ENCODE peak calls at places on chromosomes 5 and 9, in ten cellular contexts. Q is NCI-H1105 treated with DMSO at 0.1 percent for 48 hours; C is AG20443; F is H9; N is RPMI7951; I is NCI-H1092 treated with DMSO at 0.1 percent for 48 hours; Z is midbrain; U is effector memory CD8-positive, alpha-beta T cell; S is NCI-H1694 treated with DMSO at 0.1 percent for 48 hours; B is right cardiac atrium. T is an unnamed sample.
A peak's percentile ranks its signal among the peaks of the same experiment; 100 is the strongest.

GRCh38 chr5:151745071-151745705 is 13.2 kb downstream of the ATOX1 start:
- DNase-seq in I (no peak), N (peak; percentile 96), C (peak; percentile 74), F (no peak), Q (no peak), Z (peak; percentile 89), S (no peak), U (peak; percentile 47), B (peak; percentile 61), T (no peak)

GRCh38 chr5:58040044-58040443 is 419.8 kb downstream of the PLK2 start:
- DNase-seq in Z (no peak), B (no peak), F (no peak), C (no peak), I (no peak), S (no peak), N (no peak), U (no peak), Q (no peak), T (no peak)

GRCh38 chr5:27815061-27815460 is 776.7 kb upstream of the CDH9 start:
- DNase-seq in B (no peak), C (no peak), Q (no peak), N (no peak), S (no peak), F (no peak), Z (no peak), U (no peak), I (no peak), T (no peak)

GRCh38 chr9:223167-223566 is 8.5 kb downstream of the DOCK8 start:
- DNase-seq in Q (no peak), I (no peak), U (no peak), F (no peak), S (no peak), B (no peak), C (no peak), Z (no peak), N (no peak), T (no peak)

GRCh38 chr5:143605403-143606005 is 202.0 kb upstream of the NR3C1 start:
- DNase-seq in Q (no peak), C (no peak), U (peak; percentile 5), I (no peak), Z (peak; percentile 18), B (no peak), F (no peak), N (peak; percentile 26), S (no peak), T (no peak)

GRCh38 chr5:89283758-89284493 is 400.9 kb upstream of the MEF2C start:
- DNase-seq in U (no peak), F (no peak), N (no peak), I (no peak), Z (no peak), Q (no peak), S (no peak), C (no peak), B (no peak), T (no peak)

GRCh38 chr5:139495644-139496435 is 13.3 kb upstream of the STING1 start:
- DNase-seq in B (no peak), C (peak; percentile 8), N (no peak), S (no peak), Q (no peak), Z (no peak), F (no peak), I (no peak), U (no peak), T (no peak)

GRCh38 chr5:144135113-144135762 is 35.2 kb downstream of the YIPF5 start:
- DNase-seq in S (no peak), C (no peak), Z (no peak), F (no peak), Q (no peak), U (no peak), I (no peak), B (no peak), N (no peak), T (no peak)

GRCh38 chr5:139575751-139576150 is 14.6 kb downstream of the UBE2D2 start:
- DNase-seq in U (no peak), B (no peak), Q (no peak), I (no peak), N (no peak), S (no peak), F (no peak), Z (no peak), C (no peak), T (no peak)

GRCh38 chr9:6098431-6098830 is 83.0 kb upstream of the RANBP6 start:
- DNase-seq in U (no peak), Q (no peak), C (no peak), Z (no peak), N (peak; percentile 23), B (no peak), F (no peak), S (no peak), I (no peak), T (no peak)

GRCh38 chr5:31232273-31232888 is 38.9 kb downstream of the CDH6 start:
- DNase-seq in S (peak; percentile 40), Q (peak; percentile 20), B (no peak), I (peak; percentile 48), C (peak; percentile 79), U (no peak), N (peak; percentile 44), Z (peak; percentile 71), F (peak; percentile 38), T (peak; percentile 46)

GRCh38 chr5:113612060-113612496 is 98.6 kb downstream of the YTHDC2 start:
- DNase-seq in S (peak; percentile 68), Q (peak; percentile 43), Z (no peak), C (peak; percentile 55), I (peak; percentile 46), B (no peak), N (peak; percentile 34), U (no peak), F (no peak), T (peak; percentile 54)

GRCh38 chr5:68215888-68216736 is 556 bp downstream of the PIK3R1 start:
- DNase-seq in Q (peak; percentile 57), N (peak; percentile 23), Z (peak; percentile 73), B (peak; percentile 83), C (peak; percentile 67), U (peak; percentile 30), S (peak; percentile 62), F (peak; percentile 43), I (peak; percentile 66), T (no peak)

GRCh38 chr9:92749071-92749933 is 15.3 kb downstream of the BICD2 start:
- DNase-seq in S (peak; percentile 29), C (no peak), F (peak; percentile 22), Q (peak; percentile 70), Z (peak; percentile 80), I (peak; percentile 75), U (no peak), B (peak; percentile 75), N (no peak), T (no peak)

GRCh38 chr5:76291305-76292077 is 111.6 kb upstream of the IQGAP2 start:
- DNase-seq in C (no peak), Z (no peak), I (no peak), U (no peak), B (no peak), Q (no peak), S (no peak), F (no peak), N (no peak), T (no peak)

GRCh38 chr9:69195681-69196080 is 21.6 kb downstream of the TJP2 start:
- DNase-seq in B (no peak), Q (no peak), S (no peak), F (no peak), N (no peak), C (no peak), I (no peak), U (no peak), Z (peak; percentile 70), T (peak; percentile 28)

GRCh38 chr5:168578006-168578405 is 1.2 kb downstream of the PANK3 start:
- DNase-seq in N (no peak), F (no peak), S (no peak), C (no peak), Q (no peak), I (no peak), B (no peak), Z (no peak), U (no peak), T (no peak)

GRCh38 chr5:171367424-171368370 is 20.0 kb upstream of the NPM1 start:
- DNase-seq in N (peak; percentile 77), F (no peak), U (no peak), Z (no peak), S (no peak), C (peak; percentile 66), I (no peak), Q (no peak), B (no peak), T (no peak)

GRCh38 chr9:131627846-131628820 is 82.8 kb downstream of the PRRT1B start:
- DNase-seq in Z (no peak), B (no peak), U (peak; percentile 87), S (no peak), Q (no peak), F (no peak), N (no peak), I (no peak), C (peak; percentile 35), T (no peak)

GRCh38 chr5:133605323-133605722 is 7.0 kb downstream of the FSTL4 start:
- DNase-seq in F (no peak), N (peak; percentile 5), I (no peak), U (no peak), C (no peak), Q (no peak), S (no peak), Z (no peak), B (no peak), T (no peak)

GRCh38 chr5:149820536-149821503 is 90.7 kb downstream of the PPARGC1B start:
- DNase-seq in N (no peak), I (no peak), Z (no peak), U (no peak), S (no peak), B (no peak), Q (no peak), F (no peak), C (no peak), T (no peak)

GRCh38 chr9:127921592-127922120 is 4.8 kb upstream of the ST6GALNAC4 start:
- DNase-seq in Q (peak; percentile 24), I (peak; percentile 42), U (peak; percentile 81), B (peak; percentile 90), F (peak; percentile 75), S (peak; percentile 39), Z (peak; percentile 72), C (peak; percentile 83), N (no peak), T (peak; percentile 64)

GRCh38 chr9:2824564-2824963 is 19.3 kb downstream of the PUM3 start:
- DNase-seq in B (peak; percentile 46), U (no peak), S (no peak), Q (no peak), Z (no peak), C (no peak), N (peak; percentile 7), F (peak; percentile 73), I (no peak), T (peak; percentile 16)

GRCh38 chr9:114419796-114420195 is 32.0 kb upstream of the AKNA start:
- DNase-seq in Z (no peak), C (no peak), B (no peak), F (no peak), I (no peak), U (no peak), Q (no peak), S (no peak), N (no peak), T (no peak)

GRCh38 chr5:78591227-78591626 is 57.3 kb downstream of the LHFPL2 start:
- DNase-seq in S (no peak), N (peak; percentile 65), C (peak; percentile 64), F (no peak), Z (no peak), B (no peak), I (no peak), U (no peak), Q (no peak), T (no peak)

GRCh38 chr5:82922086-82922734 is 155.0 kb downstream of the TMEM167A start:
- DNase-seq in I (no peak), S (no peak), N (no peak), U (no peak), Q (no peak), F (no peak), Z (peak; percentile 70), C (no peak), B (no peak), T (no peak)

GRCh38 chr5:159507055-159507454 is 176.8 kb upstream of the IL12B start:
- DNase-seq in F (no peak), U (no peak), N (no peak), C (no peak), B (no peak), Z (no peak), Q (no peak), I (no peak), S (no peak), T (no peak)

GRCh38 chr5:153402550-153402949 is 87.9 kb upstream of the GRIA1 start:
- DNase-seq in Q (no peak), Z (no peak), U (no peak), B (no peak), S (no peak), N (peak; percentile 5), I (no peak), C (peak; percentile 21), F (no peak), T (no peak)